ENCODE peak calls at places on chromosomes 12 and 14, in four cellular contexts. One of them, this sample, is unnamed.

GRCh38 chr12:120951-121350 is 54.4 kb downstream of the IQSEC3 start:
- DNase-seq in GM04503: no peak
- DNase-seq in fibroblast of gingiva: no peak
- DNase-seq in left colon: no peak
- DNase-seq in this sample: no peak

GRCh38 chr14:69543341-69544249 is 31.1 kb downstream of the CCDC177 start:
- DNase-seq in GM04503: peak; percentile 26
- DNase-seq in fibroblast of gingiva: peak; percentile 55
- DNase-seq in left colon: no peak
- DNase-seq in this sample: peak; percentile 84

GRCh38 chr12:42482820-42483533 is 106.6 kb downstream of the PRICKLE1 start:
- DNase-seq in GM04503: no peak
- DNase-seq in fibroblast of gingiva: peak; percentile 53
- DNase-seq in left colon: peak; percentile 75
- DNase-seq in this sample: no peak

GRCh38 chr12:89040146-89040964 is 311.9 kb downstream of the DUSP6 start:
- DNase-seq in GM04503: peak; percentile 22
- DNase-seq in fibroblast of gingiva: no peak
- DNase-seq in left colon: peak; percentile 43
- DNase-seq in this sample: no peak

GRCh38 chr12:62751844-62752155 is 183.2 kb downstream of the PPM1H start:
- DNase-seq in GM04503: no peak
- DNase-seq in fibroblast of gingiva: no peak
- DNase-seq in left colon: no peak
- DNase-seq in this sample: no peak

GRCh38 chr12:113133036-113133435 is 2.5 kb downstream of the RASAL1 start:
- DNase-seq in GM04503: no peak
- DNase-seq in fibroblast of gingiva: no peak
- DNase-seq in left colon: no peak
- DNase-seq in this sample: no peak

GRCh38 chr12:117040496-117040895 is 58.7 kb downstream of the TESC start:
- DNase-seq in GM04503: no peak
- DNase-seq in fibroblast of gingiva: no peak
- DNase-seq in left colon: no peak
- DNase-seq in this sample: no peak

GRCh38 chr14:75793806-75794205 is 132.8 kb downstream of the TTLL5 start:
- DNase-seq in GM04503: no peak
- DNase-seq in fibroblast of gingiva: peak; percentile 26
- DNase-seq in left colon: no peak
- DNase-seq in this sample: peak; percentile 3

GRCh38 chr12:54158581-54158980 is 30.2 kb downstream of the SMUG1 start:
- DNase-seq in GM04503: no peak
- DNase-seq in fibroblast of gingiva: no peak
- DNase-seq in left colon: no peak
- DNase-seq in this sample: no peak

GRCh38 chr12:50589650-50590435 is 85.1 kb downstream of the DIP2B start:
- DNase-seq in GM04503: peak; percentile 50
- DNase-seq in fibroblast of gingiva: no peak
- DNase-seq in left colon: no peak
- DNase-seq in this sample: no peak

GRCh38 chr14:52877628-52878027 is 73.2 kb downstream of the FERMT2 start:
- DNase-seq in GM04503: peak; percentile 34
- DNase-seq in fibroblast of gingiva: peak; percentile 61
- DNase-seq in left colon: no peak
- DNase-seq in this sample: no peak

GRCh38 chr12:51205350-51205749 is 12.5 kb downstream of the POU6F1 start:
- DNase-seq in GM04503: no peak
- DNase-seq in fibroblast of gingiva: no peak
- DNase-seq in left colon: no peak
- DNase-seq in this sample: no peak

GRCh38 chr14:88818018-88818417 is 6.4 kb upstream of the TTC8 start:
- DNase-seq in GM04503: no peak
- DNase-seq in fibroblast of gingiva: no peak
- DNase-seq in left colon: no peak
- DNase-seq in this sample: no peak

GRCh38 chr12:45518516-45519235 is 210.8 kb upstream of the ARID2 start:
- DNase-seq in GM04503: no peak
- DNase-seq in fibroblast of gingiva: no peak
- DNase-seq in left colon: no peak
- DNase-seq in this sample: no peak

GRCh38 chr12:111842556-111843396 is 748 bp downstream of the MAPKAPK5 start:
- DNase-seq in GM04503: no peak
- DNase-seq in fibroblast of gingiva: no peak
- DNase-seq in left colon: peak; percentile 76
- DNase-seq in this sample: no peak

GRCh38 chr12:122250047-122250446 is 16.2 kb downstream of the VPS33A start:
- DNase-seq in GM04503: no peak
- DNase-seq in fibroblast of gingiva: no peak
- DNase-seq in left colon: no peak
- DNase-seq in this sample: no peak

GRCh38 chr12:124695861-124696260 is 128.4 kb upstream of the NCOR2 start:
- DNase-seq in GM04503: no peak
- DNase-seq in fibroblast of gingiva: no peak
- DNase-seq in left colon: no peak
- DNase-seq in this sample: no peak

GRCh38 chr12:21828779-21829178 is 54.3 kb upstream of the KCNJ8 start:
- DNase-seq in GM04503: no peak
- DNase-seq in fibroblast of gingiva: peak; percentile 93
- DNase-seq in left colon: no peak
- DNase-seq in this sample: peak; percentile 27

GRCh38 chr14:22434901-22435565 is 154.0 kb downstream of the DAD1 start:
- DNase-seq in GM04503: no peak
- DNase-seq in fibroblast of gingiva: no peak
- DNase-seq in left colon: no peak
- DNase-seq in this sample: no peak

GRCh38 chr14:59511916-59512530 is 27.7 kb downstream of the JKAMP start:
- DNase-seq in GM04503: no peak
- DNase-seq in fibroblast of gingiva: no peak
- DNase-seq in left colon: no peak
- DNase-seq in this sample: no peak